ENCODE peak calls at places on chromosomes 6 and 20, in four cellular contexts. U, X, D and P are unnamed samples.

GRCh38 chr20:60868316-60868891 is 383.7 kb upstream of the CDH4 start:
- DNase-seq in D (no peak), U (no peak), X (no peak), P (no peak)

GRCh38 chr6:28001751-28002150 is 44.7 kb downstream of the OR2B6 start:
- DNase-seq in U (no peak), X (no peak), D (no peak), P (no peak)

GRCh38 chr6:17714879-17715860 is 8.4 kb upstream of the NUP153 start:
- DNase-seq in D (no peak), U (no peak), X (no peak), P (peak)

GRCh38 chr20:64053841-64054661 is 4.6 kb upstream of the SOX18 start:
- DNase-seq in U (no peak), D (peak), X (no peak), P (peak)

GRCh38 chr20:39876974-39877615 is 811.9 kb downstream of the MAFB start:
- DNase-seq in U (peak), X (no peak), D (no peak), P (no peak)

GRCh38 chr20:17766226-17766625 is 66.5 kb downstream of the BANF2 start:
- DNase-seq in X (no peak), D (no peak), U (no peak), P (no peak)

GRCh38 chr6:112786801-112787200 is 439.7 kb downstream of the RFPL4B start:
- DNase-seq in D (no peak), U (no peak), X (no peak), P (no peak)

GRCh38 chr6:53168516-53169257 is 20.0 kb upstream of the GCM1 start:
- DNase-seq in U (no peak), D (no peak), X (no peak), P (no peak)

GRCh38 chr6:75802366-75802765 is 53.3 kb downstream of the MYO6 start:
- DNase-seq in X (no peak), U (no peak), D (no peak), P (no peak)

GRCh38 chr6:27814665-27815424 is 97.4 kb downstream of the OR2B2 start:
- DNase-seq in U (peak), D (peak), X (no peak), P (peak)

GRCh38 chr20:60715172-60715571 is 536.9 kb upstream of the CDH4 start:
- DNase-seq in X (no peak), U (no peak), D (no peak), P (no peak)

GRCh38 chr6:30544666-30545272 is 11.5 kb downstream of the GNL1 start:
- DNase-seq in X (no peak), U (peak), D (no peak), P (peak)

GRCh38 chr6:125789576-125790402 is 971 bp upstream of the NCOA7 start:
- DNase-seq in U (peak), X (no peak), D (peak), P (peak)

GRCh38 chr20:40803381-40803780 is 114.3 kb upstream of the MAFB start:
- DNase-seq in U (no peak), X (no peak), D (no peak), P (no peak)

DNA sequence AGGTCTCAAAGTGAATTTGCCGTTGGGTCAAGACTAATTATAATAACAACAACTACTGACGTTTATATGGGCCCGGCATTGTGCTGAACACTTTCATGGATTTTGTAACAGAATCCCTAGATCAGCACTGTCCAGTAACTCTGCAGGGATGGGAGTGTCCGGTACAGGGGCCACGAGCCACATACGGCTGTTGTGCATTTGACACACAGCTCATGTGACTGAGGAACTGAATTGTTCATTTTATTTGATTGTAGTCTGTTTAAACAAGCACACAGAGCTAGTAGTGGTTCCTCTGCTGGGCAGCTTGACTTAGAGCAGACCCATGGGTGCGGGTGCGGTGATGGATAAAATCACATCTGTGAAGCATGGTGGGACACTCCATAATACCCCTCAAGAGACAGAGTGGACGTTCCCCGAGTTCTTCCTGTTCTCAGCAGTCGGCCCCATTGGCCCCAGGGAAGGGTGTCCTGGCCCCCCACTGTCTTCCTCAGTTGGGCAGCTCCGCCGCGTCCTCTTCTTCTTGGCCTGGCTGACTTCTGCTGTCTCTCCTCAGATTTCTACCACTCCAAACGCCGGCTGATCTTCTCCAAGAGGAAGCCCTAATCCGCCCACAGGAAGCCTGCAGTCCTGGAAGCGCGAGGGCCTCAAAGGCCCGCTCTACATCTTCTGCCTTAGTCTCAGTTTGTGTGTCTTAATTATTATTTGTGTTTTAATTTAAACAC is 6.8 kb downstream of the CDKN1A start:
- DNase-seq in D (no peak), U (no peak), X (no peak), P (no peak)
- TF ChIP-seq POLR2A in D (no peak), U (no peak), X (no peak), P (no peak)

GRCh38 chr20:31719644-31720485 is 2.8 kb downstream of the BCL2L1 start:
- DNase-seq in U (peak), X (no peak), D (no peak), P (peak)

GRCh38 chr20:31722388-31723281 is at the start of gene BCL2L1:
- DNase-seq in X (peak), U (peak), D (peak), P (peak)

GRCh38 chr20:31721408-31722332 is 998 bp downstream of the BCL2L1 start:
- DNase-seq in X (no peak), D (peak), U (peak), P (peak)

GRCh38 chr20:31718952-31719643 is 3.6 kb downstream of the BCL2L1 start:
- DNase-seq in U (peak), X (no peak), D (no peak), P (no peak)

DNA sequence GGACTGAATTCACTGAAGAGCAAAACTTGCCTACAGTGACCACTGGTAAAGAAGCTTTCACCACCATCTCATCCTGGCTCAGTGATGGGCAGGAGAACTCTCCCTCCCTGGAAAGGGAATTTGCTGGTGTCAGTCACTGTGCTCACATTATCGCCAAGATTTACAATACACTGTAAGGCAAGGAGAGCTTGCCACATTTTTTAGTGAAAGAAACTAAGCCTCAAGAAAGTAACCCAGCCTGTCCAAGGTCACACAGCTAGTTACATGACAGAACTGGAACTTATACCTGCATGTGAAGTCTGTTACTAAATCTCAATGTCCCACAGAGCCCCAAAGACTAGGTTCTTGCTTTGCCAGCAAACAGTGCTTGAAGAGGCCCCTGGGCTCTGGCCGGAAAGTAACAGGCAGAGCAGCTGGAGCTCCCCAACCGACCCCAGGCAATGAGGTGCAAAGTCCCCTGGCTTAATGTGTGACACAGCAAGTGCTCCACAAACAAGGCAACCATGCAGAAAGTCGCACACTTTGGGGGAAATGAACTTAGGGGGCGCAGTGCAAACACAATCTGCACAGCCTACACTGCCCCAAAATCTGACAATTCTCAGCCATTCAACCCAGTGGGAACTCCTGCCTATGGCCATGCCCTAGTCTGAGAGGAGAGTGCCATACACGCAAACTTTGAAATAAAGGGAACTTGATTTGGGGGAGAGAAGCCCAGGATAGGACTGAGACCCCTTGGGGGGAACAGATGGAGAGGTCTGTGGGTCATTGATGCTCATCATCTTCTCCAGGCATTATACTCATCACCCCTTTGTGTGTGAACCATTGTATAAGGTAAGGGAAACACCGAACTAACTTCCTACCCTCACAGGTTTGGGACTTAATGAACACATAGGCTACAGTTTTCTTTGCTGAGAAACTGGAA is 1.9 kb downstream of the BCL2L1 start:
- DNase-seq in U (peak), D (no peak), X (no peak), P (peak)
- TF ChIP-seq POLR2A in U (no peak), D (no peak), X (no peak), P (peak)

GRCh38 chr6:159981591-159982245 is 12.8 kb downstream of the IGF2R start:
- DNase-seq in X (no peak), U (peak), D (peak), P (peak)
- TF ChIP-seq POLR2A in X (no peak), U (peak), D (no peak), P (no peak)

GRCh38 chr6:139133733-139134360 is 1.0 kb upstream of the HECA start:
- DNase-seq in X (no peak), D (no peak), U (no peak), P (peak)

GRCh38 chr6:139134817-139135577 is at the start of gene HECA:
- DNase-seq in X (peak), U (peak), D (peak), P (peak)

GRCh38 chr6:139137716-139138115 is 2.8 kb downstream of the HECA start:
- DNase-seq in X (no peak), U (no peak), D (no peak), P (no peak)

GRCh38 chr6:139133272-139133671 is 1.6 kb upstream of the HECA start:
- DNase-seq in D (no peak), X (no peak), U (peak), P (no peak)

GRCh38 chr6:139135578-139136545 is 982 bp downstream of the HECA start:
- DNase-seq in U (peak), X (peak), D (peak), P (peak)
- TF ChIP-seq POLR2A in U (peak), X (no peak), D (no peak), P (no peak)

GRCh38 chr20:34558320-34559202 is at the start of gene MAP1LC3A:
- DNase-seq in D (peak), X (peak), U (peak), P (peak)
- TF ChIP-seq POLR2A in D (peak), X (no peak), U (peak), P (peak)

DNA sequence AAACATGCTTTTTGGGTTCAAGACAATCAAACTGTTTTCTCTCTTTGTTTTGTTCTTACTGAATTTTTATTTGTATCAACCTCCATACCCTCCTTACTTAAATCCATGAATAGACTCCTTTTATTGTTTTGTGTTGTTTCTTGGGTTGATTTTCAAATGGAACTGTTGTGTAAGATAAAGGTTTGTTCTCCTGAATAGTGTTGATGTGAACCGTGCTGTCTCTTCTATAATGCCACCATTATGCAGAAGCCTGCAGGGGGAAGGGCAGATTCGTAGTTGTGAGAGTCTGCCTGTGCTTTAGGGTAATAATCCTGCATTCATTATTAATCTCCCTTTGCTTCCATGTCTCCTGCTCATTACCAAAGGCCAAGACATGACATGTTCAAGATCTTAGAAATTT is 105.9 kb downstream of the CDKAL1 start:
- DNase-seq in X (no peak), D (no peak), U (no peak), P (no peak)
- TF ChIP-seq POLR2A in X (no peak), D (no peak), U (no peak), P (no peak)

GRCh38 chr6:166950443-166950821 is 5.9 kb downstream of the RNASET2 start:
- DNase-seq in D (no peak), U (no peak), X (no peak), P (no peak)

GRCh38 chr6:166951670-166952060 is 4.7 kb downstream of the RNASET2 start:
- DNase-seq in X (no peak), U (no peak), D (no peak), P (no peak)

GRCh38 chr6:166952567-166953464 is 3.5 kb downstream of the RNASET2 start:
- DNase-seq in U (no peak), X (no peak), D (no peak), P (no peak)

GRCh38 chr6:166954118-166954713 is 2.1 kb downstream of the RNASET2 start:
- DNase-seq in X (no peak), U (no peak), D (no peak), P (no peak)

DNA sequence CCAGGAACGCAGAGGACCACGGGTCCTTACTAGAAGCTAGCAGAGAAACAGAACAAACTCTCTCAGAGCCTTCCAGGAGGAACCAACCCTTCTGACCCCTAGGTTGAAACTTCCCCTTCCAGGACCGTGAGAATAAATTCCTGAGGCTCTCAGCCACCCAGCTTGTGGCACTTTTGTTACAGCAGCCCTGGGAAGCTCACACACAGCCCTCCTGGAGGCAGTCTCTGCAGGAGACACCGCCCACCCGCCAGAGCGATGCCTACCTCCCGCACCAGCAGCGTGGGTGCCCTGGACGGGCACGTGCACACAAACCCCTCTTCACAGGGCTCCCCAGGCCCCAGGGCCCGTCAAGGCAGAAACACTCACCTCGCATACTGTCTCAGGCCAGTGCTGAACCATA is 4.2 kb downstream of the RNASET2 start:
- DNase-seq in D (no peak), X (no peak), U (no peak), P (no peak)
- TF ChIP-seq POLR2A in D (no peak), X (no peak), U (no peak), P (no peak)